ENCODE peak calls at places on chromosome 10, in six cellular contexts. One of them, this sample, is unnamed.

GRCh38 chr10:4109469-4109868 is 324.5 kb upstream of the KLF6 start:
- DNase-seq in Daoy: no peak
- DNase-seq in stimulated activated CD8-positive, alpha-beta memory T cell treated with anti-CD3 and anti-CD28 coated beads, Interleukin-4, amount 100 ng/mL, for 24 hours: no peak
- DNase-seq in CD8-positive, alpha-beta T cell: no peak
- DNase-seq in CD4-positive, alpha-beta memory T cell: no peak
- DNase-seq in psoas muscle: no peak
- DNase-seq in this sample: no peak

GRCh38 chr10:36840793-36841192 is 284.6 kb upstream of the ANKRD30A start:
- DNase-seq in Daoy: no peak
- DNase-seq in psoas muscle: no peak
- DNase-seq in CD8-positive, alpha-beta T cell: no peak
- DNase-seq in stimulated activated CD8-positive, alpha-beta memory T cell treated with anti-CD3 and anti-CD28 coated beads, Interleukin-4, amount 100 ng/mL, for 24 hours: no peak
- DNase-seq in CD4-positive, alpha-beta memory T cell: no peak
- DNase-seq in this sample: no peak

GRCh38 chr10:13913890-13914289 is 327.1 kb downstream of the PRPF18 start:
- DNase-seq in stimulated activated CD8-positive, alpha-beta memory T cell treated with anti-CD3 and anti-CD28 coated beads, Interleukin-4, amount 100 ng/mL, for 24 hours: no peak
- DNase-seq in CD8-positive, alpha-beta T cell: no peak
- DNase-seq in CD4-positive, alpha-beta memory T cell: no peak
- DNase-seq in Daoy: no peak
- DNase-seq in psoas muscle: no peak
- DNase-seq in this sample: no peak

GRCh38 chr10:68179016-68179415 is 52.9 kb downstream of the ATOH7 start:
- DNase-seq in stimulated activated CD8-positive, alpha-beta memory T cell treated with anti-CD3 and anti-CD28 coated beads, Interleukin-4, amount 100 ng/mL, for 24 hours: no peak
- DNase-seq in CD4-positive, alpha-beta memory T cell: no peak
- DNase-seq in CD8-positive, alpha-beta T cell: no peak
- DNase-seq in Daoy: no peak
- DNase-seq in psoas muscle: no peak
- DNase-seq in this sample: no peak

GRCh38 chr10:2949948-2950354 is 117.4 kb upstream of the PFKP start:
- DNase-seq in stimulated activated CD8-positive, alpha-beta memory T cell treated with anti-CD3 and anti-CD28 coated beads, Interleukin-4, amount 100 ng/mL, for 24 hours: peak; percentile 1
- DNase-seq in CD8-positive, alpha-beta T cell: no peak
- DNase-seq in CD4-positive, alpha-beta memory T cell: no peak
- DNase-seq in psoas muscle: no peak
- DNase-seq in Daoy: peak; percentile 86
- DNase-seq in this sample: no peak

GRCh38 chr10:132204781-132205473 is 18.2 kb downstream of the DPYSL4 start:
- DNase-seq in Daoy: no peak
- DNase-seq in stimulated activated CD8-positive, alpha-beta memory T cell treated with anti-CD3 and anti-CD28 coated beads, Interleukin-4, amount 100 ng/mL, for 24 hours: no peak
- DNase-seq in CD4-positive, alpha-beta memory T cell: no peak
- DNase-seq in CD8-positive, alpha-beta T cell: no peak
- DNase-seq in psoas muscle: no peak
- DNase-seq in this sample: no peak

GRCh38 chr10:34163075-34163905 is 651.8 kb downstream of the PARD3 start:
- DNase-seq in Daoy: peak; percentile 16
- DNase-seq in CD8-positive, alpha-beta T cell: no peak
- DNase-seq in CD4-positive, alpha-beta memory T cell: no peak
- DNase-seq in psoas muscle: no peak
- DNase-seq in stimulated activated CD8-positive, alpha-beta memory T cell treated with anti-CD3 and anti-CD28 coated beads, Interleukin-4, amount 100 ng/mL, for 24 hours: no peak
- DNase-seq in this sample: no peak

GRCh38 chr10:5360318-5360915 is 4.3 kb upstream of the UCN3 start:
- DNase-seq in psoas muscle: no peak
- DNase-seq in stimulated activated CD8-positive, alpha-beta memory T cell treated with anti-CD3 and anti-CD28 coated beads, Interleukin-4, amount 100 ng/mL, for 24 hours: no peak
- DNase-seq in CD4-positive, alpha-beta memory T cell: no peak
- DNase-seq in Daoy: no peak
- DNase-seq in CD8-positive, alpha-beta T cell: no peak
- DNase-seq in this sample: no peak

GRCh38 chr10:45483002-45483401 is 109.0 kb downstream of the ALOX5 start:
- DNase-seq in stimulated activated CD8-positive, alpha-beta memory T cell treated with anti-CD3 and anti-CD28 coated beads, Interleukin-4, amount 100 ng/mL, for 24 hours: no peak
- DNase-seq in Daoy: no peak
- DNase-seq in CD8-positive, alpha-beta T cell: no peak
- DNase-seq in CD4-positive, alpha-beta memory T cell: no peak
- DNase-seq in psoas muscle: no peak
- DNase-seq in this sample: no peak

GRCh38 chr10:116444527-116445142 is 17.0 kb downstream of the PNLIPRP3 start:
- DNase-seq in Daoy: peak; percentile 25
- DNase-seq in stimulated activated CD8-positive, alpha-beta memory T cell treated with anti-CD3 and anti-CD28 coated beads, Interleukin-4, amount 100 ng/mL, for 24 hours: no peak
- DNase-seq in CD8-positive, alpha-beta T cell: no peak
- DNase-seq in psoas muscle: no peak
- DNase-seq in CD4-positive, alpha-beta memory T cell: no peak
- DNase-seq in this sample: no peak

GRCh38 chr10:122139627-122140151 is 131.4 kb upstream of the BTBD16 start:
- DNase-seq in Daoy: no peak
- DNase-seq in psoas muscle: peak; percentile 65
- DNase-seq in CD8-positive, alpha-beta T cell: no peak
- DNase-seq in stimulated activated CD8-positive, alpha-beta memory T cell treated with anti-CD3 and anti-CD28 coated beads, Interleukin-4, amount 100 ng/mL, for 24 hours: no peak
- DNase-seq in CD4-positive, alpha-beta memory T cell: no peak
- DNase-seq in this sample: no peak

GRCh38 chr10:86253171-86254072 is 113.2 kb downstream of the GRID1 start:
- DNase-seq in Daoy: no peak
- DNase-seq in psoas muscle: no peak
- DNase-seq in CD4-positive, alpha-beta memory T cell: no peak
- DNase-seq in CD8-positive, alpha-beta T cell: no peak
- DNase-seq in stimulated activated CD8-positive, alpha-beta memory T cell treated with anti-CD3 and anti-CD28 coated beads, Interleukin-4, amount 100 ng/mL, for 24 hours: no peak
- DNase-seq in this sample: no peak

GRCh38 chr10:59675812-59676211 is 33.8 kb downstream of the SLC16A9 start:
- DNase-seq in CD4-positive, alpha-beta memory T cell: no peak
- DNase-seq in Daoy: peak; percentile 15
- DNase-seq in stimulated activated CD8-positive, alpha-beta memory T cell treated with anti-CD3 and anti-CD28 coated beads, Interleukin-4, amount 100 ng/mL, for 24 hours: no peak
- DNase-seq in CD8-positive, alpha-beta T cell: no peak
- DNase-seq in psoas muscle: no peak
- DNase-seq in this sample: no peak

GRCh38 chr10:34319197-34319846 is 495.8 kb downstream of the PARD3 start:
- DNase-seq in Daoy: peak; percentile 77
- DNase-seq in CD4-positive, alpha-beta memory T cell: no peak
- DNase-seq in stimulated activated CD8-positive, alpha-beta memory T cell treated with anti-CD3 and anti-CD28 coated beads, Interleukin-4, amount 100 ng/mL, for 24 hours: no peak
- DNase-seq in CD8-positive, alpha-beta T cell: no peak
- DNase-seq in psoas muscle: no peak
- DNase-seq in this sample: no peak

GRCh38 chr10:62636825-62637248 is 167.7 kb upstream of the ADO start:
- DNase-seq in Daoy: no peak
- DNase-seq in psoas muscle: no peak
- DNase-seq in CD4-positive, alpha-beta memory T cell: no peak
- DNase-seq in CD8-positive, alpha-beta T cell: peak; percentile 21
- DNase-seq in stimulated activated CD8-positive, alpha-beta memory T cell treated with anti-CD3 and anti-CD28 coated beads, Interleukin-4, amount 100 ng/mL, for 24 hours: no peak
- DNase-seq in this sample: no peak

GRCh38 chr10:81870472-81870871 is 4.5 kb upstream of the NRG3 start:
- DNase-seq in stimulated activated CD8-positive, alpha-beta memory T cell treated with anti-CD3 and anti-CD28 coated beads, Interleukin-4, amount 100 ng/mL, for 24 hours: no peak
- DNase-seq in psoas muscle: no peak
- DNase-seq in CD4-positive, alpha-beta memory T cell: no peak
- DNase-seq in Daoy: no peak
- DNase-seq in CD8-positive, alpha-beta T cell: no peak
- DNase-seq in this sample: no peak

GRCh38 chr10:25226775-25227682 is 52.2 kb downstream of the GPR158 start:
- DNase-seq in Daoy: peak; percentile 48
- DNase-seq in psoas muscle: no peak
- DNase-seq in CD8-positive, alpha-beta T cell: no peak
- DNase-seq in stimulated activated CD8-positive, alpha-beta memory T cell treated with anti-CD3 and anti-CD28 coated beads, Interleukin-4, amount 100 ng/mL, for 24 hours: no peak
- DNase-seq in CD4-positive, alpha-beta memory T cell: no peak
- DNase-seq in this sample: no peak

GRCh38 chr10:121373411-121373810 is 224.8 kb downstream of the FGFR2 start:
- DNase-seq in Daoy: peak; percentile 21
- DNase-seq in CD8-positive, alpha-beta T cell: no peak
- DNase-seq in CD4-positive, alpha-beta memory T cell: no peak
- DNase-seq in stimulated activated CD8-positive, alpha-beta memory T cell treated with anti-CD3 and anti-CD28 coated beads, Interleukin-4, amount 100 ng/mL, for 24 hours: no peak
- DNase-seq in psoas muscle: no peak
- DNase-seq in this sample: no peak